ENCODE peak calls at places on chromosome 1, in seven cellular contexts. O, Q, V, N, S, C and L are unnamed samples.

GRCh38 chr1:248759644-248760043 is 4.1 kb upstream of the LYPD8 start:
- DNase-seq in O (no peak), S (no peak), Q (no peak), V (no peak), N (no peak), C (no peak), L (no peak)

GRCh38 chr1:85708826-85709222 is 591 bp upstream of the ZNHIT6 start:
- DNase-seq in N (peak; percentile 66), Q (peak; percentile 48), V (no peak), O (no peak), S (no peak), C (no peak), L (no peak)

GRCh38 chr1:54666333-54666732 is 24.7 kb downstream of the MROH7 start:
- DNase-seq in N (no peak), C (no peak), V (no peak), S (no peak), O (no peak), Q (no peak), L (no peak)

GRCh38 chr1:211309617-211310016 is 17.0 kb upstream of the TRAF5 start:
- DNase-seq in O (no peak), N (no peak), C (no peak), Q (no peak), S (no peak), V (no peak), L (no peak)

GRCh38 chr1:46246548-46247432 is 773 bp upstream of the RAD54L start:
- DNase-seq in S (no peak), V (peak; percentile 54), Q (no peak), C (no peak), N (no peak), O (peak; percentile 77), L (peak; percentile 56)

GRCh38 chr1:21939650-21940374 is 2.7 kb upstream of the HSPG2 start:
- DNase-seq in V (peak; percentile 80), O (peak; percentile 87), N (peak; percentile 89), S (no peak), C (peak; percentile 94), Q (peak; percentile 80), L (peak; percentile 83)

GRCh38 chr1:9136925-9137324 is 8.0 kb upstream of the GPR157 start:
- DNase-seq in V (no peak), S (no peak), O (no peak), C (no peak), Q (no peak), N (no peak), L (no peak)

GRCh38 chr1:226403522-226404034 is 4.3 kb downstream of the PARP1 start:
- DNase-seq in S (no peak), O (no peak), Q (no peak), V (no peak), C (no peak), N (no peak), L (no peak)

GRCh38 chr1:110430901-110431300 is 20.0 kb upstream of the PROK1 start:
- DNase-seq in Q (no peak), C (no peak), O (no peak), N (no peak), S (no peak), V (no peak), L (no peak)

GRCh38 chr1:156295391-156295947 is at the start of gene GLMP:
- DNase-seq in N (peak; percentile 66), Q (peak; percentile 79), C (peak; percentile 69), V (peak; percentile 82), S (no peak), O (peak; percentile 78), L (peak; percentile 62)
- TF ChIP-seq POLR2A in N (peak; percentile 62), Q (no peak), C (no peak), V (no peak), S (peak; percentile 65), O (no peak), L (no peak)

GRCh38 chr1:160664573-160665051 is 17.8 kb upstream of the SLAMF1 start:
- DNase-seq in N (no peak), V (no peak), S (peak; percentile 73), O (no peak), Q (no peak), C (no peak), L (no peak)

GRCh38 chr1:160662888-160663287 is 16.0 kb upstream of the SLAMF1 start:
- DNase-seq in C (no peak), S (no peak), Q (no peak), O (no peak), V (no peak), N (no peak), L (no peak)

GRCh38 chr1:160667896-160668295 is 21.1 kb upstream of the SLAMF1 start:
- DNase-seq in N (no peak), C (no peak), Q (no peak), S (no peak), O (no peak), V (no peak), L (no peak)

GRCh38 chr1:160666079-160666442 is 19.2 kb upstream of the SLAMF1 start:
- DNase-seq in Q (no peak), N (no peak), V (no peak), S (no peak), C (no peak), O (no peak), L (no peak)

DNA sequence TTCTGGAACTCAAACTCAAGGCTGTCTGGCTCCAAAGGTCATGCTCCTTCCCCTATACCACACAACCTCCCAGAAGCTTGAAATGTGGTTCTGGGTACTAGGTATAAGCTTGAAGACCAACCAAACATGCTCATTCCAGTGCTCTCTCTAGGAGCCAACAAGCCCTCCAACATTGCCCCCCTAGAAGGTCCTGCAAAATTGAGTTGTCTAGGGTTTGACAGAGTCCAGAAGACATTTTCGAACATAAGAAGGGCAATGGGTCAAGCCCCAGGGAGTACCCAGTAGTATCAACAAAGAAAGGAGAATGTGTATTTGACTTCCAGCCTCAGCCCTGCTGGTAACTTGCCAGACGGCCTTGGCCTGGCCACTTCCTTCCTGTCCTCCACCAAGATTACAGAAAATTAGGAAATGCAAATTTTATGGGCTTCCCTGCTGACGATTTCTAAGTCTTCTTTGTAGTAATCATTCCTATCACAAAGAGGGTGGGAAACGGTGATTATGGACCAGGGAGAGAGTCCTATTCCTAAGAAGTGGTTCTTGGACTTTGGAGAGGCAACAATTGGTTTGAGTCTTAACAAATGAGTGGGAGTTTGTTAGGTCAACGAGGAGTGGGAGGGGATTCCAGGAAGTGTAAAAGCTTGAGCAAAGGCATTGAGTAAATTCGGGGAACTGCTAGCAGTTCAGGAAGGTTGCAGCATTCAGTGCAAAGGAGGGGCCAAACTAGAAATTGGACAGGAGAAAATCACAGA is 18.7 kb upstream of the SLAMF1 start:
- DNase-seq in O (peak; percentile 57), N (no peak), V (peak; percentile 46), Q (no peak), S (no peak), C (peak; percentile 34), L (no peak)
- H3K27ac ChIP-seq in O (no peak overlapping the region), N (no peak overlapping the region), V (no peak overlapping the region), Q (peak overlapping the region; percentile 51), S (peak overlapping the region; percentile 75), C (no peak overlapping the region), L (peak overlapping the region; percentile 77)

DNA sequence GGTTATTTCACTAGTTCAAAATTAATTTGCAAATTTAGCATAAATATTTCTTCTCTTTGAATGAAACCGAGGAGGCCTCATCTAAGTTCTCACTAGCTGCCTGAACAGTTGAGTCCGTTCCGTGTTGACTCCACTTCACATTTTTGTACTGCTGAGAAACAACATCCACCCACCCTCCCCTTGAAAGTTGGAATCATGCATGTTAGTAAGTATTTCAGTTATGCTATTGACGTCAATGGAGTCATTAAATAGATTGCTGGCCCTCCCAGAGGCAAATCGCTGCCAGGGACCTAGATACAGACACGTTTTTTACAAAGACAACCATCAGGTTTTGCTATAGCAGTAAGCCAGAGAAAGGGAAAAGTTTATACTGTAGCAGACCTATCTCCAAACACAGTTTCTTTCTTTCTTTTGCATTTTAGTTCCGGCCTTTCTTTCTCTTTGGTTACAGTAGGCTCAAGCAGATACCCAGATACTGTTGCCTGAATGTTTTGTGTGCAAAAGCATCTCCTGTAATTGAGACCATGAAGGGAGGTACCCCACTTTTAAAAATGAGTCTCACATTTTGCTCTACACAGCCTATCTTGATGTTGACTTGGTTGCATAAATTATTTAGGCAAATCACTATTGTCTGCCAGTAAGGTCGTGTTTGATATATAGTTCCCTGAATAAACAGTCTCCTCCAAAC is 262.6 kb upstream of the SGIP1 start:
- DNase-seq in Q (no peak), V (peak; percentile 93), O (peak; percentile 82), N (peak; percentile 97), S (no peak), C (peak; percentile 94), L (peak; percentile 89)
- TF ChIP-seq POLR2A in Q (no peak), V (no peak), O (peak; percentile 24), N (no peak), S (no peak), C (peak; percentile 41), L (no peak)

GRCh38 chr1:170805957-170806662 is 129.2 kb upstream of the MROH9 start:
- DNase-seq in O (no peak), S (no peak), C (peak; percentile 19), Q (no peak), V (no peak), N (no peak), L (no peak)

GRCh38 chr1:170808229-170808870 is 127.0 kb upstream of the MROH9 start:
- DNase-seq in Q (no peak), V (no peak), O (no peak), S (no peak), C (no peak), N (no peak), L (no peak)

GRCh38 chr1:170804879-170805278 is 130.5 kb upstream of the MROH9 start:
- DNase-seq in V (no peak), C (no peak), N (no peak), O (no peak), Q (no peak), S (no peak), L (no peak)

GRCh38 chr1:170804419-170804818 is 130.9 kb upstream of the MROH9 start:
- DNase-seq in V (no peak), S (no peak), Q (no peak), C (no peak), N (no peak), O (no peak), L (no peak)

GRCh38 chr1:170807432-170807831 is 127.9 kb upstream of the MROH9 start:
- DNase-seq in O (no peak), S (no peak), Q (no peak), V (no peak), C (no peak), N (no peak), L (no peak)
- H3K27ac ChIP-seq in O (no peak overlapping the region), S (no peak overlapping the region), Q (no peak overlapping the region), V (no peak overlapping the region), C (no peak overlapping the region), N (no peak overlapping the region), L (peak overlapping the region; percentile 78)

DNA sequence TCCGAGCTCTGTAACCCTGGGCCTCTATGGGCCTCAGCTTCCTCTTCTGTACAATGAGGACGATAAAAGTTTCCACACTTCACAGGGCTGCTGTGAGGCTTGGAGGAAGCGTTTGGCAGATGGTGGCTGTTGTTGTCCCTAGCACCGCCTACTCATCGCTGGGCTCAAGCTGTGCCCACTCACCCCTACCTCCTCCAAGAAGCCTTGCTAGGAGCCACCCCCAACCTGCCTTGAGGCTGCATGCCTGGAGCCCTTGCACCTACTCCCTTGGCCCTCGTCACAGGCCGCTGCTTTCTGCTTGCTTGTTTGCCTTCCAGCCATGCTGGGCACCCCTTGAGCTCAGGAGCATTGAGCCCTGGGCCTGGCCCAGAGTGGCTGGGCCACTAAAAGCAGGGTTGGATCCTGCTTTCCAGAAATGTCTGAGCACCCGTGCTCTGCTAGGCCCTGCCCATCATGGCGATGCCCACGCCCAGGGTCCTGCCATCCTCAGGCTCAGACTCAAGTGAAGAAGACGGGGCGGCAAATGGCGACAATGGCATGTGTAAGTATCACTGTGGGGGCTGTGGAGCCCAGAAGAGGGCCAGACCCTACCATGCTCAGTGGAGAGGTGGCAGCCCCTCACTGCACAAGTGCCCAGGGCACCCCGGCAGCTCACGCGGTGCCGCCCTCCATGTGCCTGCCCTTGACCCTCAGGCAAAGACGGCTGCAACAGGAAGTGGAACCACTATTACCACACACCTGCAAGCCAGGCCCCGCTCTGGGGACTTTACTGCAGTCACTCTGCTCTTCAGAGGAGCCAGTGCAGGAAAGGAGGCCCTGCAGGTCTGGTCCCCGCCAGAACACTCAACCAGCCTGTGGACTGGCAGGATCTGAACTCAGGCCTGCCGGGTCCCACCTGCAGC is 9.5 kb downstream of the SH3BGRL3 start:
- DNase-seq in N (no peak), Q (no peak), S (no peak), O (no peak), C (no peak), V (no peak), L (no peak)
- TF ChIP-seq POLR2A in N (no peak), Q (no peak), S (peak; percentile 74), O (no peak), C (no peak), V (no peak), L (no peak)